ENCODE peak calls at places on chromosomes 11 and 22, in five cellular contexts. C, U, L, T and F are unnamed samples.

GRCh38 chr11:2447253-2447950 is 2.6 kb downstream of the KCNQ1 start:
- DNase-seq in C (no peak), U (peak), L (peak), T (no peak), F (no peak)

GRCh38 chr11:73233704-73234402 is 15.8 kb downstream of the P2RY2 start:
- DNase-seq in C (no peak), U (no peak), L (peak), T (no peak), F (no peak)

GRCh38 chr11:114354076-114354475 is 46.2 kb downstream of the C11orf71 start:
- DNase-seq in C (no peak), U (no peak), L (no peak), T (peak), F (no peak)

GRCh38 chr11:117232022-117232878 is at the start of the genes PCSK7 and RNF214:
- DNase-seq in C (peak), U (peak), L (peak), T (peak), F (no peak)

GRCh38 chr11:117121176-117121575 is 22.9 kb upstream of the PAFAH1B2 start:
- DNase-seq in C (no peak), U (no peak), L (no peak), T (no peak), F (no peak)

GRCh38 chr11:47179655-47179991 is 2.9 kb upstream of the ARFGAP2 start:
- DNase-seq in C (peak), U (no peak), L (no peak), T (peak), F (no peak)

GRCh38 chr11:101478587-101479375 is 105.0 kb downstream of the TRPC6 start:
- DNase-seq in C (no peak), U (peak), L (no peak), T (no peak), F (no peak)

GRCh38 chr22:47780281-47780875 is 1017.9 kb downstream of the TBC1D22A start:
- DNase-seq in C (no peak), U (no peak), L (no peak), T (no peak), F (no peak)

GRCh38 chr11:64003807-64004589 is 17.8 kb downstream of the OTUB1 start:
- DNase-seq in C (no peak), U (no peak), L (no peak), T (peak), F (no peak)

GRCh38 chr11:111531687-111532364 is 8.7 kb upstream of the LAYN start:
- DNase-seq in C (no peak), U (no peak), L (no peak), T (no peak), F (peak)

GRCh38 chr11:35412285-35412684 is 7.1 kb downstream of the SLC1A2 start:
- DNase-seq in C (no peak), U (no peak), L (no peak), T (peak), F (no peak)

GRCh38 chr22:36334081-36334831 is 53.5 kb downstream of the MYH9 start:
- DNase-seq in C (peak), U (peak), L (peak), T (no peak), F (no peak)

GRCh38 chr11:61720597-61720996 is 31.8 kb upstream of the MYRF start:
- DNase-seq in C (no peak), U (no peak), L (no peak), T (no peak), F (no peak)

GRCh38 chr11:16814410-16815046 is 76.1 kb downstream of the C11orf58 start:
- DNase-seq in C (no peak), U (peak), L (no peak), T (no peak), F (no peak)

GRCh38 chr11:111718436-111719325 is 47.5 kb downstream of the PPP2R1B start:
- DNase-seq in C (no peak), U (no peak), L (no peak), T (peak), F (no peak)

GRCh38 chr22:44130076-44130711 is 50.5 kb upstream of the PARVG start:
- DNase-seq in C (no peak), U (no peak), L (no peak), T (no peak), F (no peak)

GRCh38 chr22:46963672-46964545 is 201.5 kb downstream of the TBC1D22A start:
- DNase-seq in C (no peak), U (no peak), L (no peak), T (peak), F (no peak)

GRCh38 chr11:39220501-39221230 is 2238.8 kb downstream of the LRRC4C start:
- DNase-seq in C (no peak), U (no peak), L (no peak), T (no peak), F (no peak)

GRCh38 chr11:96307748-96308133 is 35.3 kb downstream of the MAML2 start:
- DNase-seq in C (no peak), U (no peak), L (no peak), T (peak), F (no peak)

GRCh38 chr11:8011981-8012444 is 24.9 kb downstream of the EIF3F start:
- DNase-seq in C (no peak), U (no peak), L (no peak), T (no peak), F (no peak)

GRCh38 chr11:130220311-130221030 is 60.9 kb downstream of the ST14 start:
- DNase-seq in C (no peak), U (peak), L (no peak), T (no peak), F (no peak)

GRCh38 chr22:47837703-47838102 is 1075.3 kb downstream of the TBC1D22A start:
- DNase-seq in C (peak), U (no peak), L (no peak), T (no peak), F (no peak)

DNA sequence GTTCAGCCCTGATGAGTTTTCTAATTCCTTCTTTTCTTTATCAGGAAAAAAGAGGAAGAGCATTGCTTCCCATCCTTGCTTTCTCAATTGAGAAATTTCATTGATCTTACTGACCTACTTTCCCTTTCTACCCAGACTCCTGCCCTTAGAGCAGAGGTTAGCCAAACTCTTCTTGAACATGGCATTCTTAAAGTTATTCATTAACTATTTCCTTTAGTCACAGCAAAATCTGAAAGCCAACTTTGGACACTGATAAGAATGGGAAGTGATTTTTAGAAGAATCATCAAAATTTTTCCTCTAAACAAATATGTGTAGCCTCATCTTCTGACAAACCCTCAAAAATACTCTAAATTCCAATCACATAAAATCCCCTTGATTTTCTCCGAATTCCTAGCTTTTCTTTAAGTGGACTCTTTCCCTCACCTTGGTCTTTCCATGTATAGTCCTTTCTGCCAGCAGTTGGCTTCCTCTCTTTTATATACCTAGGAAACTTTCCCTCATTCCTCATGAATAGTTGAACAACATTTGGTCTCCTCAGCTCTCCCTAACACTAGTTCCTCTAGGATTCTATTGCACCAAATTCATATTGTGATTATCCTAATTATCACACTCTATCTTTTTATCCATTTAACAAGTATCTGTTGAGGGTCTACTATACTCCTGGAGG is 566.7 kb upstream of the CCDC90B start:
- DNase-seq in C (no peak), U (no peak), L (no peak), T (no peak), F (no peak)
- H3K4me3 ChIP-seq in C (no peak), U (no peak), L (no peak), T (no peak), F (no peak)

GRCh38 chr11:121762820-121763219 is 310.1 kb upstream of the SORL1-AS1 start:
- DNase-seq in C (peak), U (no peak), L (no peak), T (peak), F (no peak)
- TF ChIP-seq CTCF in C (no peak), U (no peak), L (no peak), T (no peak), F (no peak)

GRCh38 chr11:58023435-58023931 is at the start of gene OR9Q1:
- DNase-seq in C (no peak), U (no peak), L (no peak), T (no peak), F (no peak)
- H3K4me3 ChIP-seq in C (no peak), U (peak), L (no peak), T (no peak), F (no peak)

GRCh38 chr11:126528075-126528474 is 172.6 kb downstream of the ST3GAL4 start:
- DNase-seq in C (no peak), U (no peak), L (no peak), T (no peak), F (no peak)
- TF ChIP-seq CTCF in C (no peak), U (no peak), L (no peak), T (no peak), F (no peak)